ENCODE peak calls at places on chromosomes 12 and 14, in four cellular contexts. N is CD4-positive, alpha-beta T cell; Z is NCI-H345; L is T-helper 2 cell. M is an unnamed sample.

GRCh38 chr12:59972941-59973340 is 377.1 kb downstream of the SLC16A7 start:
- DNase-seq in N (no peak), Z (no peak), L (no peak), M (no peak)

GRCh38 chr12:47651368-47652254 is 54.2 kb downstream of the RPAP3 start:
- DNase-seq in N (peak), Z (peak), L (no peak), M (peak)

GRCh38 chr12:2752676-2753371 is 41.9 kb upstream of the FKBP4 start:
- DNase-seq in N (peak), Z (no peak), L (peak), M (no peak)

GRCh38 chr14:104724407-104724980 is 465 bp downstream of the ADSS1 start:
- DNase-seq in N (no peak), Z (no peak), L (no peak), M (no peak)

GRCh38 chr12:65656904-65657351 is 167.4 kb upstream of the HMGA2 start:
- DNase-seq in N (no peak), Z (no peak), L (no peak), M (no peak)

GRCh38 chr14:91119556-91120311 is 5.9 kb downstream of the DGLUCY start:
- DNase-seq in N (no peak), Z (no peak), L (no peak), M (no peak)

GRCh38 chr12:52251367-52252055 is 18.5 kb downstream of the KRT7 start:
- DNase-seq in N (no peak), Z (no peak), L (no peak), M (no peak)

GRCh38 chr12:66915312-66915904 is 236.5 kb upstream of the GRIP1 start:
- DNase-seq in N (no peak), Z (peak), L (no peak), M (peak)

GRCh38 chr14:21978184-21978998 is 304.8 kb upstream of the OR4E1 start:
- DNase-seq in N (peak), Z (no peak), L (no peak), M (peak)

GRCh38 chr12:100234166-100234565 is 32.7 kb downstream of the DEPDC4 start:
- DNase-seq in N (no peak), Z (no peak), L (no peak), M (no peak)

GRCh38 chr12:118650586-118650960 is 274.2 kb downstream of the SUDS3 start:
- DNase-seq in N (no peak), Z (no peak), L (no peak), M (no peak)

GRCh38 chr12:12925383-12925782 is 26.6 kb downstream of the GPRC5D start:
- DNase-seq in N (no peak), Z (no peak), L (no peak), M (no peak)

GRCh38 chr14:90785474-90785873 is 30.8 kb downstream of the TTC7B start:
- DNase-seq in N (no peak), Z (no peak), L (no peak), M (no peak)

GRCh38 chr14:28001002-28001401 is 765.6 kb upstream of the FOXG1 start:
- DNase-seq in N (no peak), Z (no peak), L (no peak), M (no peak)

GRCh38 chr12:52579468-52580450 is 6.1 kb upstream of the KRT74 start:
- DNase-seq in N (no peak), Z (no peak), L (no peak), M (peak)

GRCh38 chr14:92501891-92502351 is 11.7 kb upstream of the RIN3 start:
- DNase-seq in N (no peak), Z (no peak), L (no peak), M (no peak)

GRCh38 chr12:118237908-118238307 is 102.0 kb downstream of the PEBP1 start:
- DNase-seq in N (no peak), Z (no peak), L (no peak), M (no peak)

GRCh38 chr12:14883663-14884062 is 2.0 kb downstream of the MGP start:
- DNase-seq in N (no peak), Z (no peak), L (no peak), M (peak)

GRCh38 chr14:88322505-88323085 is 474 bp downstream of the KCNK10 start:
- DNase-seq in N (no peak), Z (peak), L (no peak), M (no peak)

GRCh38 chr12:127570793-127571360 is 696.1 kb upstream of the TMEM132C start:
- DNase-seq in N (no peak), Z (no peak), L (no peak), M (no peak)

GRCh38 chr12:124489915-124490583 is 77.4 kb downstream of the NCOR2 start:
- DNase-seq in N (no peak), Z (no peak), L (no peak), M (no peak)

GRCh38 chr12:34391771-34392581 is 369.7 kb downstream of the ALG10 start:
- DNase-seq in N (no peak), Z (no peak), L (no peak), M (no peak)

GRCh38 chr12:94649349-94650142 is 811 bp downstream of the TMCC3 start:
- DNase-seq in N (peak), Z (peak), L (no peak), M (peak)

GRCh38 chr14:104164512-104164911 is 26.1 kb downstream of the KIF26A start:
- DNase-seq in N (no peak), Z (no peak), L (no peak), M (no peak)

GRCh38 chr12:49791700-49792099 is 36.5 kb downstream of the NCKAP5L start:
- DNase-seq in N (no peak), Z (no peak), L (no peak), M (no peak)

GRCh38 chr14:34081126-34081575 is 130.3 kb upstream of the EGLN3 start:
- DNase-seq in N (no peak), Z (no peak), L (no peak), M (no peak)

GRCh38 chr14:66228267-66228970 is 257.8 kb upstream of the CCDC196 start:
- DNase-seq in N (no peak), Z (no peak), L (no peak), M (no peak)

GRCh38 chr12:102568151-102568815 is 87.9 kb upstream of the IGF1 start:
- DNase-seq in N (no peak), Z (no peak), L (no peak), M (no peak)

GRCh38 chr12:105428793-105429192 is 98.3 kb downstream of the C12orf75 start:
- DNase-seq in N (no peak), Z (no peak), L (no peak), M (no peak)

GRCh38 chr12:98154850-98155249 is 360.5 kb upstream of the TMPO start:
- DNase-seq in N (no peak), Z (peak), L (no peak), M (no peak)

GRCh38 chr12:132305991-132306884 is 23.2 kb downstream of the GALNT9 start:
- DNase-seq in N (no peak), Z (no peak), L (no peak), M (no peak)

GRCh38 chr12:75708829-75709228 is 197.4 kb upstream of the KRR1 start:
- DNase-seq in N (no peak), Z (no peak), L (no peak), M (no peak)

GRCh38 chr12:88108021-88108420 is 33.9 kb downstream of the CEP290 start:
- DNase-seq in N (no peak), Z (no peak), L (no peak), M (no peak)

GRCh38 chr12:19783547-19784444 is 344.5 kb downstream of the AEBP2 start:
- DNase-seq in N (no peak), Z (no peak), L (no peak), M (no peak)

GRCh38 chr12:94145231-94145979 is 3.0 kb upstream of the PLXNC1 start:
- DNase-seq in N (no peak), Z (peak), L (no peak), M (no peak)

GRCh38 chr12:43289412-43289811 is 262.6 kb downstream of the ADAMTS20 start:
- DNase-seq in N (no peak), Z (no peak), L (no peak), M (no peak)

GRCh38 chr12:83075471-83075870 is 388.8 kb downstream of the TMTC2 start:
- DNase-seq in N (no peak), Z (no peak), L (no peak), M (no peak)

GRCh38 chr12:123891516-123892179 is 81.0 kb downstream of the CCDC92 start:
- DNase-seq in N (no peak), Z (no peak), L (no peak), M (no peak)

GRCh38 chr14:61212546-61212945 is 68.6 kb downstream of the TMEM30B start:
- DNase-seq in N (no peak), Z (no peak), L (no peak), M (no peak)